ENCODE peak calls at places on chromosomes 13 and 19, in eight cellular contexts. N is breast epithelium, R is brain microvascular endothelial cell, Q is fibroblast of lung, Z is psoas muscle, H is cardiac muscle cell, G is AG04450, I is neural progenitor cell. O is an unnamed sample.

GRCh38 chr13:25733061-25733491 is 318.7 kb downstream of the SHISA2 start:
- DNase-seq in I (no peak), Z (no peak), N (no peak), G (no peak), R (peak; percentile 61), Q (peak; percentile 85), H (no peak), O (peak; percentile 6)

GRCh38 chr19:49056101-49056901 is 1.2 kb downstream of the CGB7 start:
- DNase-seq in G (no peak), R (peak; percentile 9), Q (peak; percentile 59), H (peak; percentile 47), N (peak; percentile 33), Z (peak; percentile 77), I (peak; percentile 87), O (peak; percentile 31)

GRCh38 chr13:97125051-97125809 is 96.9 kb upstream of the MBNL2 start:
- DNase-seq in I (peak; percentile 38), G (no peak), N (no peak), Q (peak; percentile 92), Z (peak; percentile 76), R (peak; percentile 77), H (peak; percentile 75), O (peak; percentile 70)

GRCh38 chr13:77489566-77490337 is 45.8 kb upstream of the SCEL start:
- DNase-seq in G (no peak), I (no peak), N (no peak), H (no peak), Q (no peak), Z (no peak), R (no peak), O (no peak)

GRCh38 chr13:32432856-32433255 is 4.9 kb upstream of the N4BP2L1 start:
- DNase-seq in H (no peak), R (no peak), Z (no peak), G (no peak), Q (no peak), I (no peak), N (peak; percentile 44), O (no peak)

GRCh38 chr13:33194820-33195692 is 90.5 kb downstream of the STARD13 start:
- DNase-seq in Q (peak; percentile 94), I (no peak), G (peak; percentile 79), Z (no peak), N (no peak), H (peak; percentile 96), R (peak; percentile 99), O (peak; percentile 96)

GRCh38 chr13:94121686-94122085 is 357.8 kb downstream of the DCT start:
- DNase-seq in N (no peak), R (peak; percentile 89), G (peak; percentile 16), Z (no peak), I (no peak), Q (peak; percentile 91), H (peak; percentile 69), O (peak; percentile 63)

GRCh38 chr13:103443604-103444003 is 377.4 kb upstream of the SLC10A2 start:
- DNase-seq in I (no peak), Q (no peak), R (no peak), N (no peak), H (no peak), G (no peak), Z (no peak), O (no peak)

GRCh38 chr19:55230780-55231179 is 2.2 kb upstream of the TMEM86B start:
- DNase-seq in H (no peak), R (no peak), N (no peak), Z (no peak), Q (no peak), G (no peak), I (no peak), O (no peak)

GRCh38 chr13:26557393-26558073 is at the start of gene WASF3:
- DNase-seq in Q (peak; percentile 90), R (peak; percentile 88), N (peak; percentile 85), Z (peak; percentile 97), G (peak; percentile 72), H (peak; percentile 97), I (peak; percentile 99), O (peak; percentile 93)

GRCh38 chr19:40281381-40282208 is 3.5 kb downstream of the AKT2 start:
- DNase-seq in I (no peak), N (no peak), H (no peak), R (no peak), G (no peak), Z (no peak), Q (no peak), O (no peak)

GRCh38 chr13:103044054-103044453 is 22.2 kb downstream of the SLC10A2 start:
- DNase-seq in Q (no peak), G (no peak), R (no peak), I (no peak), H (no peak), N (no peak), Z (no peak), O (no peak)

GRCh38 chr13:49499889-49500660 is 4.3 kb downstream of the PHF11 start:
- DNase-seq in Z (no peak), Q (peak; percentile 84), I (no peak), N (no peak), R (peak; percentile 63), H (peak; percentile 69), G (peak; percentile 71), O (peak; percentile 58)

GRCh38 chr13:49497272-49497671 is 1.5 kb downstream of the PHF11 start:
- DNase-seq in H (no peak), Z (no peak), Q (no peak), G (no peak), I (no peak), R (no peak), N (peak; percentile 18), O (no peak)

GRCh38 chr13:49498211-49498610 is 2.5 kb downstream of the PHF11 start:
- DNase-seq in I (no peak), N (no peak), G (no peak), Z (no peak), H (no peak), Q (no peak), R (no peak), O (no peak)

GRCh38 chr13:49495783-49496762 is at the start of gene PHF11:
- DNase-seq in Z (peak; percentile 91), G (no peak), N (peak; percentile 71), I (peak; percentile 79), Q (peak; percentile 76), R (peak; percentile 64), H (peak; percentile 75), O (peak; percentile 66)

GRCh38 chr13:49494645-49495044 is 1.1 kb upstream of the PHF11 start:
- DNase-seq in R (no peak), Q (no peak), I (no peak), G (no peak), Z (no peak), N (no peak), H (no peak), O (no peak)
- H3K4me3 ChIP-seq in R (peak overlapping the region; percentile 65), Q (peak overlapping the region; percentile 30), I (peak overlapping the region; percentile 48), G (no peak overlapping the region), Z (peak overlapping the region; percentile 87), N (peak overlapping the region; percentile 54), H (no peak overlapping the region), O (peak overlapping the region; percentile 61)

GRCh38 chr13:110193491-110193890 is 113.5 kb downstream of the COL4A1 start:
- DNase-seq in N (no peak), R (no peak), I (no peak), G (no peak), Q (no peak), H (no peak), Z (no peak), O (no peak)
- TF ChIP-seq CTCF in N (no peak), R (no peak), I (no peak), G (no peak), Q (no peak), H (no peak), Z (no peak), O (no peak)

DNA sequence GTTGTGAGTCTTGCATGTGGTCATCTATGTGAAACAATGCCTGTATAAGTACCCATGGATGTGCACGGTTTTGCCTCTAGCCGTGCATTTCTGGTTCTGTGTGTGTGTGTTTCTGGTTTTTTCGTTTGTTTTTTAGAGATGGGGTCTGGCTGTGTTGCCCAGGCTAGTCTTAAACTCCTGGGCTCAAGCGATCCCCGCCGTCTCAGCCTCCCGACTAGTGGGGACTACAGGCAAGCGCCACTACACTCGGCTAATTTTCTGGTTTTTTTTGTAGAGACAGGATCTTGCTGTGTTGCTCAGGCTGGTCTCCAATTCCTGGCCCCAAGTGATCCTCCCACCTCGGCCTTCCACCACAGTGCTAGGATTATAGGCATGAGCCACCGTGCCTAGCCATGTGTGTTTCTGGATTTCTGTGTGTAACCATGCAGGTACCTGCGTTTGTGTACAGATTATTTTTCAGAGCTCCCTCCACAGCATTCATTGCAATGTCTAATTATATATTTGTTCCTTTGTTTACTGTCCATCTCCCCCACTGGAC is 15.9 kb upstream of the FOSB start:
- DNase-seq in Q (no peak), N (no peak), R (no peak), Z (no peak), H (no peak), I (no peak), G (no peak), O (no peak)
- H3K4me3 ChIP-seq in Q (no peak overlapping the region), N (no peak overlapping the region), R (peak overlapping the region; percentile 75), Z (no peak overlapping the region), H (no peak overlapping the region), I (no peak overlapping the region), G (no peak overlapping the region), O (no peak overlapping the region)

DNA sequence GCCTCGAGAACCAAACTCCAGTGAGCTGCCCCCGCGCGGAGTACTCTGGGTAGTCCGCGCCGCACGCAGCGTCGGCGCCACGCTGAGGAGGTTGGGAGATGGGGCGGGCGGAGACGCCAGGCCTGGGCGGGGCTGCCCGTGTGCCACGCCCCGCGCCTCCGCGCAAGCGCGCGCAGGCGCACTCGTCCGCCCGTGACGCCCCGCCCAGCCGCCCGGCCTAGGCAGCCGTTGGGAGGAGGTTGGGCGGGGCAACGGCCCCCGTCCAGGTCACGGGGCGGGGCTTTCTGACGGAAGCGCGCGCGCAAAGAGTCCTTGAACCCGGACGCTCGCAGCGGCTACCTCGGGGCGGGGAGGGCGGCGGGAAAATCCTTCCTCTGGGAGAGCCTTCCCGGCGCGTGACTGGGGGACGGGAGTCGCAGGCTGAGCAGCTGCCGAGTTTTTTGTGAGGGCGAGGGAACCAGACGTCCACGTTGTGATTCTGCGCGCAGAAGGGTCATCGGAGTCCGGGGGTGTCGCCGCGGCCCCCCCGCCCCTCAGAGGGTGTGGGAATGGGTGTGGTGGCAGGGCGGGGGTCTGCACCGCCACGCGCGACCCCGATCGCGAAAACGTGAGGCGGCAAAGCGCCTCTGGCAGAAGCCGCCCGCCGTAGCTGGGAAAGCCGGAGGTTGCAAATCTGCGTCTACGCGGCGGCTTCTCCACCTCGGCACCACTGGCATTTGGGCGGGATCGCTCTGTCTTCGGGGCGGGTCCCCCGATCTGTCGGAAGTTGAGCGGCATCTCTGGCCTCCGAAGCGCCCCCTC is at the start of gene MED26:
- DNase-seq in R (peak; percentile 83), N (peak; percentile 92), G (peak; percentile 84), Q (peak; percentile 85), I (peak; percentile 98), Z (peak; percentile 97), H (peak; percentile 96), O (peak; percentile 93)
- TF ChIP-seq CTCF in R (no peak), N (no peak), G (no peak), Q (no peak), I (no peak), Z (no peak), H (no peak), O (no peak)

DNA sequence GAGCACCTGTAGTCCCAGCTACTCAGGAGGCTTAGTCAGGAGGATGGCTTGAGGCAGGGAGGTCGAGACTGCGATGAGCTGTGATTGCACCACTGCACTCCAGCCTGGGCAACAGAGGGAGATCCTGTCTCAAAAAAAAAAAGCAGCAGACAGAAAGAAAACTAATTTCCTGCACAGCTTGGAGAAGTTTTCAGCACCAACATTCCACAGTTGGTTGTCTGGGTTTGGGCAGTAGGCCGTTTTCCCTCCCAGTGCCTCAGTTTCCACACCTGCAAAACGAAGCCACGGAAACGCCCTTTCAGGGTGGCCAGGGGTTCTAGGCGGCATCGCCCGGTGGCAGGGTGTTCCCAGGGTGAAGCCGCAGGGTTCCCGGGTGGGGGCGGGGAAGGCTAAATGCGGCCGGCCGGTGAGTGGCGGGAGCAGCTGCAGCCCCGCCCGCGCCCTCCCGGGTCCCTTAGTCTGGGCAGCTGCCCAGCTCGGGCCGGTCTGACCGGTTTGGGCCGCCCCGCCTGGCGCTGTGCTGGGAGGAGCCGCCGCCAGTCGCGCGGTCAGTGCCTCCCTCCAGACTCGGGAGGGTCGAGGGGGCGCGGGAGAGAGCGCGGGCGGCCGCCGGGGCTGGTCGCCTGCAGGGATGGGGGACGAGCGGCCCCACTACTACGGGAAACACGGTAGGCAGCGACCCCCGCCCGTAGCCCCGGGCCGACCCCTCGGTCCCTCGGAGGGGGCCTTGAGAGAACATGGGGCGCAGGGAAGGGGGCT is at the start of gene SLC44A2:
- DNase-seq in Z (peak; percentile 95), G (no peak), Q (peak; percentile 44), R (peak; percentile 26), N (peak; percentile 80), H (peak; percentile 75), I (peak; percentile 94), O (peak; percentile 55)
- H3K4me3 ChIP-seq in Z (peak within 1 kb of the TSS; percentile 93), G (peak within 1 kb of the TSS; percentile 62), Q (peak within 1 kb of the TSS; percentile 53), R (peak within 1 kb of the TSS; percentile 53), N (peak within 1 kb of the TSS; percentile 52), H (peak within 1 kb of the TSS; percentile 51), I (peak within 1 kb of the TSS; percentile 57), O (peak within 1 kb of the TSS; percentile 55)